ENCODE peak calls at places on chromosomes 13 and 19, in nine cellular contexts. One of them, this sample, is unnamed.

GRCh38 chr19:38706792-38707511 is 37.3 kb downstream of the CAPN12 start:
- DNase-seq in adrenal gland: no peak
- DNase-seq in immature natural killer cell: no peak
- DNase-seq in effector memory CD8-positive, alpha-beta T cell: no peak
- DNase-seq in KBM-7: no peak
- DNase-seq in smooth muscle cell of the brain vasculature: no peak
- DNase-seq in activated T-helper 1 cell treated with Interleukin-2 at 50 U/mL for 16 hours: no peak
- DNase-seq in Ammon's horn: no peak
- DNase-seq in colonic mucosa: no peak
- DNase-seq in this sample: no peak

GRCh38 chr19:30856786-30857185 is 484.6 kb downstream of the ZNF536 start:
- DNase-seq in adrenal gland: no peak
- DNase-seq in immature natural killer cell: no peak
- DNase-seq in effector memory CD8-positive, alpha-beta T cell: no peak
- DNase-seq in KBM-7: no peak
- DNase-seq in smooth muscle cell of the brain vasculature: no peak
- DNase-seq in activated T-helper 1 cell treated with Interleukin-2 at 50 U/mL for 16 hours: no peak
- DNase-seq in Ammon's horn: no peak
- DNase-seq in colonic mucosa: no peak
- DNase-seq in this sample: no peak

GRCh38 chr13:61470801-61471200 is 55.2 kb upstream of the PCDH20 start:
- DNase-seq in adrenal gland: no peak
- DNase-seq in immature natural killer cell: no peak
- DNase-seq in effector memory CD8-positive, alpha-beta T cell: no peak
- DNase-seq in KBM-7: no peak
- DNase-seq in smooth muscle cell of the brain vasculature: no peak
- DNase-seq in activated T-helper 1 cell treated with Interleukin-2 at 50 U/mL for 16 hours: no peak
- DNase-seq in Ammon's horn: no peak
- DNase-seq in colonic mucosa: no peak
- DNase-seq in this sample: no peak

GRCh38 chr13:76980075-76980718 is 11.7 kb upstream of the CLN5 start:
- DNase-seq in adrenal gland: peak
- DNase-seq in immature natural killer cell: peak
- DNase-seq in effector memory CD8-positive, alpha-beta T cell: peak
- DNase-seq in KBM-7: peak
- DNase-seq in smooth muscle cell of the brain vasculature: no peak
- DNase-seq in activated T-helper 1 cell treated with Interleukin-2 at 50 U/mL for 16 hours: peak
- DNase-seq in Ammon's horn: peak
- DNase-seq in colonic mucosa: peak
- DNase-seq in this sample: peak

GRCh38 chr13:24911135-24911524 is 147.2 kb downstream of the RNF17 start:
- DNase-seq in adrenal gland: no peak
- DNase-seq in immature natural killer cell: no peak
- DNase-seq in effector memory CD8-positive, alpha-beta T cell: no peak
- DNase-seq in KBM-7: no peak
- DNase-seq in smooth muscle cell of the brain vasculature: no peak
- DNase-seq in activated T-helper 1 cell treated with Interleukin-2 at 50 U/mL for 16 hours: no peak
- DNase-seq in Ammon's horn: no peak
- DNase-seq in colonic mucosa: no peak
- DNase-seq in this sample: no peak

GRCh38 chr19:10517361-10517759 is at the start of gene S1PR5:
- DNase-seq in adrenal gland: no peak
- DNase-seq in immature natural killer cell: peak
- DNase-seq in effector memory CD8-positive, alpha-beta T cell: peak
- DNase-seq in KBM-7: no peak
- DNase-seq in smooth muscle cell of the brain vasculature: no peak
- DNase-seq in activated T-helper 1 cell treated with Interleukin-2 at 50 U/mL for 16 hours: no peak
- DNase-seq in Ammon's horn: peak
- DNase-seq in colonic mucosa: no peak
- DNase-seq in this sample: peak

GRCh38 chr13:26062853-26063444 is 11.1 kb upstream of the SHISA2 start:
- DNase-seq in adrenal gland: peak
- DNase-seq in immature natural killer cell: no peak
- DNase-seq in effector memory CD8-positive, alpha-beta T cell: peak
- DNase-seq in KBM-7: peak
- DNase-seq in smooth muscle cell of the brain vasculature: no peak
- DNase-seq in activated T-helper 1 cell treated with Interleukin-2 at 50 U/mL for 16 hours: no peak
- DNase-seq in Ammon's horn: peak
- DNase-seq in colonic mucosa: peak
- DNase-seq in this sample: peak

GRCh38 chr13:94972262-94972661 is 259.9 kb upstream of the SOX21 start:
- DNase-seq in adrenal gland: no peak
- DNase-seq in immature natural killer cell: no peak
- DNase-seq in effector memory CD8-positive, alpha-beta T cell: no peak
- DNase-seq in KBM-7: no peak
- DNase-seq in smooth muscle cell of the brain vasculature: no peak
- DNase-seq in activated T-helper 1 cell treated with Interleukin-2 at 50 U/mL for 16 hours: no peak
- DNase-seq in Ammon's horn: no peak
- DNase-seq in colonic mucosa: no peak
- DNase-seq in this sample: no peak

GRCh38 chr19:38078302-38078930 is 145.6 kb downstream of the DPF1 start:
- DNase-seq in adrenal gland: no peak
- DNase-seq in immature natural killer cell: no peak
- DNase-seq in effector memory CD8-positive, alpha-beta T cell: no peak
- DNase-seq in KBM-7: no peak
- DNase-seq in smooth muscle cell of the brain vasculature: no peak
- DNase-seq in activated T-helper 1 cell treated with Interleukin-2 at 50 U/mL for 16 hours: no peak
- DNase-seq in Ammon's horn: no peak
- DNase-seq in colonic mucosa: no peak
- DNase-seq in this sample: no peak

GRCh38 chr19:3626473-3627350 is at the start of gene CACTIN:
- DNase-seq in adrenal gland: peak
- DNase-seq in immature natural killer cell: peak
- DNase-seq in effector memory CD8-positive, alpha-beta T cell: peak
- DNase-seq in KBM-7: peak
- DNase-seq in smooth muscle cell of the brain vasculature: peak
- DNase-seq in activated T-helper 1 cell treated with Interleukin-2 at 50 U/mL for 16 hours: peak
- DNase-seq in Ammon's horn: peak
- DNase-seq in colonic mucosa: peak
- DNase-seq in this sample: peak

GRCh38 chr19:42284066-42284501 is 15.0 kb downstream of the CIC start:
- DNase-seq in adrenal gland: peak
- DNase-seq in immature natural killer cell: peak
- DNase-seq in effector memory CD8-positive, alpha-beta T cell: peak
- DNase-seq in KBM-7: peak
- DNase-seq in smooth muscle cell of the brain vasculature: peak
- DNase-seq in activated T-helper 1 cell treated with Interleukin-2 at 50 U/mL for 16 hours: peak
- DNase-seq in Ammon's horn: peak
- DNase-seq in colonic mucosa: peak
- DNase-seq in this sample: peak

GRCh38 chr19:29294343-29294811 is 81.4 kb upstream of the UQCRFS1 start:
- DNase-seq in adrenal gland: no peak
- DNase-seq in immature natural killer cell: no peak
- DNase-seq in effector memory CD8-positive, alpha-beta T cell: no peak
- DNase-seq in KBM-7: no peak
- DNase-seq in smooth muscle cell of the brain vasculature: no peak
- DNase-seq in activated T-helper 1 cell treated with Interleukin-2 at 50 U/mL for 16 hours: no peak
- DNase-seq in Ammon's horn: no peak
- DNase-seq in colonic mucosa: no peak
- DNase-seq in this sample: no peak

GRCh38 chr19:19026299-19026971 is 6.9 kb downstream of the SUGP2 start:
- DNase-seq in adrenal gland: no peak
- DNase-seq in immature natural killer cell: no peak
- DNase-seq in effector memory CD8-positive, alpha-beta T cell: no peak
- DNase-seq in KBM-7: peak
- DNase-seq in smooth muscle cell of the brain vasculature: no peak
- DNase-seq in activated T-helper 1 cell treated with Interleukin-2 at 50 U/mL for 16 hours: no peak
- DNase-seq in Ammon's horn: no peak
- DNase-seq in colonic mucosa: no peak
- DNase-seq in this sample: no peak

GRCh38 chr19:31450696-31451095 is 101.5 kb upstream of the TSHZ3 start:
- DNase-seq in adrenal gland: no peak
- DNase-seq in immature natural killer cell: no peak
- DNase-seq in effector memory CD8-positive, alpha-beta T cell: no peak
- DNase-seq in KBM-7: no peak
- DNase-seq in smooth muscle cell of the brain vasculature: no peak
- DNase-seq in activated T-helper 1 cell treated with Interleukin-2 at 50 U/mL for 16 hours: no peak
- DNase-seq in Ammon's horn: no peak
- DNase-seq in colonic mucosa: no peak
- DNase-seq in this sample: no peak

GRCh38 chr19:12365094-12365371 is 450 bp downstream of the ZNF442 start:
- DNase-seq in adrenal gland: peak
- DNase-seq in immature natural killer cell: no peak
- DNase-seq in effector memory CD8-positive, alpha-beta T cell: no peak
- DNase-seq in KBM-7: no peak
- DNase-seq in smooth muscle cell of the brain vasculature: no peak
- DNase-seq in activated T-helper 1 cell treated with Interleukin-2 at 50 U/mL for 16 hours: no peak
- DNase-seq in Ammon's horn: no peak
- DNase-seq in colonic mucosa: no peak
- DNase-seq in this sample: no peak

GRCh38 chr13:66634384-66634783 is 595.8 kb downstream of the PCDH9 start:
- DNase-seq in adrenal gland: no peak
- DNase-seq in immature natural killer cell: no peak
- DNase-seq in effector memory CD8-positive, alpha-beta T cell: no peak
- DNase-seq in KBM-7: no peak
- DNase-seq in smooth muscle cell of the brain vasculature: no peak
- DNase-seq in activated T-helper 1 cell treated with Interleukin-2 at 50 U/mL for 16 hours: no peak
- DNase-seq in Ammon's horn: no peak
- DNase-seq in colonic mucosa: no peak
- DNase-seq in this sample: no peak

GRCh38 chr13:97275265-97275664 is 53.1 kb downstream of the MBNL2 start:
- DNase-seq in adrenal gland: peak
- DNase-seq in immature natural killer cell: no peak
- DNase-seq in effector memory CD8-positive, alpha-beta T cell: no peak
- DNase-seq in KBM-7: no peak
- DNase-seq in smooth muscle cell of the brain vasculature: no peak
- DNase-seq in activated T-helper 1 cell treated with Interleukin-2 at 50 U/mL for 16 hours: no peak
- DNase-seq in Ammon's horn: no peak
- DNase-seq in colonic mucosa: no peak
- DNase-seq in this sample: no peak

GRCh38 chr13:50519866-50520265 is 323.6 kb downstream of the DLEU7 start:
- DNase-seq in adrenal gland: no peak
- DNase-seq in immature natural killer cell: no peak
- DNase-seq in effector memory CD8-positive, alpha-beta T cell: no peak
- DNase-seq in KBM-7: no peak
- DNase-seq in smooth muscle cell of the brain vasculature: no peak
- DNase-seq in activated T-helper 1 cell treated with Interleukin-2 at 50 U/mL for 16 hours: no peak
- DNase-seq in Ammon's horn: no peak
- DNase-seq in colonic mucosa: no peak
- DNase-seq in this sample: no peak

GRCh38 chr13:97849305-97849704 is 104.2 kb upstream of the IPO5 start:
- DNase-seq in adrenal gland: no peak
- DNase-seq in immature natural killer cell: no peak
- DNase-seq in effector memory CD8-positive, alpha-beta T cell: no peak
- DNase-seq in KBM-7: peak
- DNase-seq in smooth muscle cell of the brain vasculature: no peak
- DNase-seq in activated T-helper 1 cell treated with Interleukin-2 at 50 U/mL for 16 hours: no peak
- DNase-seq in Ammon's horn: no peak
- DNase-seq in colonic mucosa: no peak
- DNase-seq in this sample: no peak

GRCh38 chr13:37187110-37187509 is 81.6 kb upstream of the CSNK1A1L start:
- DNase-seq in adrenal gland: no peak
- DNase-seq in immature natural killer cell: no peak
- DNase-seq in effector memory CD8-positive, alpha-beta T cell: no peak
- DNase-seq in KBM-7: no peak
- DNase-seq in smooth muscle cell of the brain vasculature: no peak
- DNase-seq in activated T-helper 1 cell treated with Interleukin-2 at 50 U/mL for 16 hours: no peak
- DNase-seq in Ammon's horn: no peak
- DNase-seq in colonic mucosa: no peak
- DNase-seq in this sample: no peak

This sample was measured in nephron progenitor cell.